ENCODE peak calls at places on chromosomes 4 and X, in five cellular contexts. R is keratinocyte, P is NCI-H524, C is iris pigment epithelial cell, Q is pancreas. D is an unnamed sample.

GRCh38 chr4:73257242-73257994 is 1.2 kb downstream of the ANKRD17 start:
- DNase-seq in C (peak; percentile 88), Q (peak; percentile 75), R (peak; percentile 21), P (peak; percentile 78), D (peak; percentile 63)

GRCh38 chr4:168028970-168029610 is 63.2 kb upstream of the ANXA10 start:
- DNase-seq in P (peak; percentile 88), C (no peak), Q (no peak), R (no peak), D (peak; percentile 57)

GRCh38 chrX:97030463-97030862 is 146.8 kb downstream of the RPA4 start:
- DNase-seq in P (no peak), Q (no peak), R (no peak), C (no peak), D (no peak)

GRCh38 chrX:44244008-44244407 is 99.5 kb downstream of the EFHC2 start:
- DNase-seq in Q (no peak), C (peak; percentile 42), R (no peak), P (peak; percentile 36), D (no peak)

GRCh38 chr4:80921441-80921840 is 109.1 kb upstream of the BMP3 start:
- DNase-seq in Q (no peak), R (no peak), C (no peak), P (no peak), D (no peak)

GRCh38 chr4:72323227-72323626 is 245.8 kb downstream of the ADAMTS3 start:
- DNase-seq in R (no peak), Q (no peak), P (no peak), C (no peak), D (no peak)

GRCh38 chr4:16659120-16659519 is 239.3 kb downstream of the LDB2 start:
- DNase-seq in C (no peak), P (no peak), Q (no peak), R (no peak), D (no peak)

GRCh38 chr4:97867557-97868091 is 275.7 kb downstream of the STPG2 start:
- DNase-seq in Q (no peak), P (no peak), R (no peak), C (no peak), D (peak; percentile 56)

GRCh38 chr4:95049838-95050237 is 292.1 kb downstream of the BMPR1B start:
- DNase-seq in P (no peak), R (no peak), Q (no peak), C (no peak), D (peak; percentile 41)

GRCh38 chrX:46582325-46582724 is 8.8 kb downstream of the CHST7 start:
- DNase-seq in R (peak; percentile 15), Q (no peak), P (no peak), C (peak; percentile 60), D (no peak)

GRCh38 chr4:45855857-45856256 is 268.0 kb downstream of the GABRG1 start:
- DNase-seq in R (no peak), Q (no peak), C (no peak), P (no peak), D (no peak)

GRCh38 chr4:167196386-167196785 is 37.9 kb downstream of the SPOCK3 start:
- DNase-seq in C (peak; percentile 23), Q (no peak), P (no peak), R (no peak), D (no peak)

GRCh38 chrX:149540621-149541520 is at the start of gene EOLA1:
- DNase-seq in Q (peak; percentile 76), P (peak; percentile 97), R (peak; percentile 78), C (peak; percentile 97), D (peak; percentile 97)

GRCh38 chrX:107673933-107674479 is 45.7 kb downstream of the PRPS1 start:
- DNase-seq in P (peak; percentile 39), R (no peak), C (peak; percentile 91), Q (no peak), D (no peak)

GRCh38 chrX:15988661-15989603 is 134.3 kb upstream of the AP1S2 start:
- DNase-seq in R (no peak), C (peak; percentile 66), P (no peak), Q (no peak), D (no peak)

GRCh38 chr4:141131738-141132688 is 1.3 kb downstream of the RNF150 start:
- DNase-seq in R (no peak), P (peak; percentile 32), C (peak; percentile 18), Q (peak; percentile 65), D (no peak)

GRCh38 chrX:102684772-102685520 is 27.3 kb upstream of the GPRASP2 start:
- DNase-seq in R (no peak), P (no peak), Q (no peak), C (no peak), D (no peak)